ENCODE peak calls at places on chromosome 5, in five cellular contexts. G is fibroblast of the aortic adventitia, W is heart right ventricle, E is uterus, Y is ovary. M is an unnamed sample.

GRCh38 chr5:106610041-106610440 is 1060.7 kb downstream of the EFNA5 start:
- DNase-seq in E (no peak), Y (no peak), W (no peak), G (no peak), M (no peak)

GRCh38 chr5:142200387-142200786 is 91.8 kb downstream of the NDFIP1 start:
- DNase-seq in E (no peak), G (no peak), W (no peak), Y (no peak), M (no peak)

GRCh38 chr5:144166696-144167095 is 3.8 kb downstream of the YIPF5 start:
- DNase-seq in Y (no peak), W (no peak), G (no peak), E (no peak), M (no peak)

GRCh38 chr5:67248703-67249589 is 52.3 kb upstream of the CD180 start:
- DNase-seq in E (no peak), W (no peak), Y (no peak), G (peak; percentile 85), M (no peak)

GRCh38 chr5:154141686-154142300 is 48.7 kb upstream of the GALNT10 start:
- DNase-seq in E (peak; percentile 24), W (no peak), Y (no peak), G (no peak), M (no peak)

GRCh38 chr5:162657076-162657475 is 589.5 kb downstream of the GABRG2 start:
- DNase-seq in G (no peak), Y (no peak), W (no peak), E (no peak), M (no peak)

GRCh38 chr5:138949988-138950387 is 74.9 kb upstream of the LRRTM2 start:
- DNase-seq in G (no peak), W (no peak), Y (no peak), E (no peak), M (no peak)

GRCh38 chr5:17228833-17229291 is 11.4 kb downstream of the BASP1 start:
- DNase-seq in W (no peak), Y (no peak), E (no peak), G (peak; percentile 78), M (no peak)

GRCh38 chr5:93621340-93621872 is 38.4 kb downstream of the NR2F1 start:
- DNase-seq in Y (peak; percentile 82), W (peak; percentile 83), E (peak; percentile 85), G (no peak), M (no peak)

GRCh38 chr5:74631088-74631960 is 9.2 kb downstream of the ENC1 start:
- DNase-seq in E (no peak), G (peak; percentile 88), W (no peak), Y (no peak), M (peak; percentile 15)

GRCh38 chr5:55172051-55172899 is 702 bp downstream of the CDC20B start:
- DNase-seq in G (peak; percentile 85), W (no peak), E (peak; percentile 25), Y (no peak), M (peak; percentile 75)

GRCh38 chr5:75239681-75240080 is 3.0 kb upstream of the ANKRD31 start:
- DNase-seq in Y (no peak), G (no peak), E (no peak), W (no peak), M (no peak)

GRCh38 chr5:159316519-159317383 is 13.5 kb downstream of the IL12B start:
- DNase-seq in E (no peak), Y (no peak), W (no peak), G (peak; percentile 73), M (no peak)

GRCh38 chr5:102807878-102808502 is 52.9 kb downstream of the PAM start:
- DNase-seq in Y (no peak), W (no peak), G (no peak), E (no peak), M (no peak)

GRCh38 chr5:142966146-142966455 is 195.9 kb downstream of the ARHGAP26 start:
- DNase-seq in G (no peak), Y (no peak), W (no peak), E (no peak), M (no peak)

GRCh38 chr5:36861820-36862219 is 14.7 kb upstream of the NIPBL start:
- DNase-seq in Y (no peak), G (peak; percentile 14), E (no peak), W (no peak), M (no peak)

GRCh38 chr5:33629999-33630398 is 189.2 kb downstream of the TARS1 start:
- DNase-seq in G (no peak), Y (no peak), W (no peak), E (no peak), M (no peak)

GRCh38 chr5:4942831-4943178 is 197.3 kb upstream of the ADAMTS16 start:
- DNase-seq in Y (peak; percentile 28), W (no peak), E (no peak), G (no peak), M (no peak)

GRCh38 chr5:55969956-55970355 is 24.8 kb downstream of the IL6ST start:
- DNase-seq in Y (no peak), W (no peak), G (peak; percentile 31), E (no peak), M (no peak)

GRCh38 chr5:58860680-58861079 is 277.8 kb downstream of the RAB3C start:
- DNase-seq in G (no peak), W (no peak), E (no peak), Y (no peak), M (no peak)

GRCh38 chr5:31366941-31367340 is 165.0 kb downstream of the DROSHA start:
- DNase-seq in E (no peak), Y (no peak), G (peak; percentile 84), W (no peak), M (no peak)

GRCh38 chr5:52759381-52759780 is 28.3 kb upstream of the ITGA1 start:
- DNase-seq in E (no peak), W (no peak), G (no peak), Y (no peak), M (no peak)

GRCh38 chr5:177232761-177233160 is 70.8 kb downstream of the RAB24 start:
- DNase-seq in E (no peak), G (peak; percentile 15), Y (no peak), W (no peak), M (no peak)

GRCh38 chr5:112694853-112695709 is 42.6 kb upstream of the APC start:
- DNase-seq in E (no peak), Y (no peak), G (peak; percentile 54), W (no peak), M (no peak)

GRCh38 chr5:73596705-73597328 is 29.2 kb upstream of the ARHGEF28 start:
- DNase-seq in G (peak; percentile 30), W (no peak), E (no peak), Y (no peak), M (no peak)

GRCh38 chr5:147504001-147504400 is 5.9 kb downstream of the DPYSL3 start:
- DNase-seq in W (no peak), E (peak; percentile 52), Y (no peak), G (peak; percentile 94), M (no peak)

GRCh38 chr5:149367249-149367971 is 9.6 kb downstream of the PCYOX1L start:
- DNase-seq in Y (peak; percentile 73), E (peak; percentile 71), W (peak; percentile 37), G (peak; percentile 71), M (no peak)

GRCh38 chr5:178113141-178113787 is at the start of gene N4BP3:
- DNase-seq in Y (no peak), W (peak; percentile 60), E (no peak), G (peak; percentile 18), M (peak; percentile 85)

GRCh38 chr5:56522972-56523371 is 289.8 kb upstream of the ANKRD55 start:
- DNase-seq in Y (peak; percentile 42), E (peak; percentile 40), G (peak; percentile 47), W (peak; percentile 28), M (no peak)

DNA sequence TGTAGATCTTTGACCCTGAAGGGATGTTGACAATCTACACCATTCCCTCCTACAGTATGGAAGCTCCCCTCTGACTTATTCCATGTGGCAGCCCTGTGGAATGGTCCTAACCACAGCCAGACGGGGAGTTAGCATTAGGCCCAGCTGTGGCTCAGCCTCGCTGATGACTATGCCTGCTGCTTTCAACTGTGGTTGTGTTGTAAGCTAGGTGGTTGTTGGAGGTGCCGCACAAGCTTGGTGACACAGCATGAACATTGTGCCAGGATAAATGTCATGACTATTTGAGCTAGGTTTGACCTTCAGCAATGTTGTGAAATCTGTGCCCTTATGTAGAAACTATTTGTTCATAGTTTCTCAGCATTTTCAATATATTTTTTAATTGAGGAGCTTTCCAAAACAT is 40.6 kb downstream of the SGCD start:
- DNase-seq in W (no peak), E (no peak), G (peak; percentile 46), Y (no peak), M (no peak)
- H3K4me3 ChIP-seq in W (no peak overlapping the region), E (no peak overlapping the region), G (no peak overlapping the region), Y (no peak overlapping the region), M (no peak overlapping the region)

GRCh38 chr5:78971998-78972397 is 13.1 kb downstream of the ARSB start:
- DNase-seq in Y (no peak), G (no peak), E (no peak), W (no peak), M (no peak)

GRCh38 chr5:78974011-78974410 is 11.1 kb downstream of the ARSB start:
- DNase-seq in G (no peak), E (no peak), W (no peak), Y (no peak), M (no peak)

GRCh38 chr5:78975035-78975434 is 10.1 kb downstream of the ARSB start:
- DNase-seq in W (no peak), G (no peak), E (no peak), Y (no peak), M (no peak)

GRCh38 chr5:78968781-78969180 is 16.3 kb downstream of the ARSB start:
- DNase-seq in W (no peak), Y (no peak), G (no peak), E (no peak), M (no peak)

GRCh38 chr5:78972654-78973428 is 12.3 kb downstream of the ARSB start:
- DNase-seq in G (peak; percentile 65), W (no peak), Y (peak; percentile 45), E (peak; percentile 50), M (no peak)
- H3K4me3 ChIP-seq in G (no peak overlapping the region), W (no peak overlapping the region), Y (no peak overlapping the region), E (no peak overlapping the region), M (no peak overlapping the region)

DNA sequence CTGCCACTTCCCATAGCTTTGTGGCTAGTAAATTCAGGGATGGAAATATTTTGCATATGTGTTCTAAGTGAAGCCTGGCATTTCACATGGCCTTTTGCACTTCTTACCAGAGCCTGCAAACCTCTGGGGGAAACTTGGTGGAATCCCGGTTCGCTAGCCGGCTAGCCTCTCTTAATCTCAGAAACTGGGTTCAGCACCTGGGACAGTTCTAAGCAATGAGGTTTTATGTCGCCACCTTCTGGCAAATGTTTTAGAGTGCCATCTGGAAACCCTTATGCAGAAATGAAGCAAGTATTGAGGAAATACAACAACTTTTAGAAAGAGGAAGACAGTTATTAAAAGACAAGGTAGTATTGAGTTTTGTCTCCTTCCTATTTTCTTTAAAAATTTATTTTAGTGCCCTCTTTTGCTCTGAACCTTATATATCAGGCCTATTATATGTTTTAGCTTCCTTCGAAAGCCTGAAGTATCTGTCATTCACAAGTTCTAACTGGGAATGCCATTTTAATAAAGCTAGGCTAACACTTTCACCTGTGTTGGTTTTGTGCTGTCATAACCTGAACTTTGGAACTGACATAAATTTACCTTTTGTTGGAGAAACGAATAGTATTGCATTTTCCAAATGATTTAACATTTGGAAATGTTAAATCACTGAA is 963 bp upstream of the HTR1A start:
- DNase-seq in E (no peak), W (no peak), G (peak; percentile 79), Y (peak; percentile 46), M (no peak)
- H3K4me3 ChIP-seq in E (no peak overlapping the region), W (no peak overlapping the region), G (no peak overlapping the region), Y (no peak overlapping the region), M (no peak overlapping the region)

DNA sequence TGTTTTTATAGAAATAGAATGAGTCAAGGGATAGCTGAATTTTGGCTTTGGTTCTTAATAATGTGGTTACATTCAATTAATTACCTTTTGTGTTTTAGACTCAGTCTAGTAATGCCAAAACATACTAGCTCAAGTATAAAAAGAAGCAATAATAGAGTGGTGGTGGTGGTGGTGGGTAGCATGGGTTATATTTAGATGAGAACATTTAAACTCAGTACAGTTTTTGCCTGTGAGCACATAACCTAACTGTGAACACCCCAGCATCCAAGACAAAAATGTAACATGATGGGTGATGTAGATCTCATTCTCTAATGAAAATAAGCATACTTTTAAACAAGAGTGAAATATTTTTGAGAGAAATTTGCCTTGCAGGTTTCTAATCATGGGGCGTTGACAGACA is 14.2 kb downstream of the CPEB4 start:
- DNase-seq in G (no peak), Y (no peak), E (no peak), W (no peak), M (no peak)
- H3K4me3 ChIP-seq in G (no peak overlapping the region), Y (no peak overlapping the region), E (no peak overlapping the region), W (no peak overlapping the region), M (no peak overlapping the region)

M was measured in CD4-positive, alpha-beta memory T cell.